ENCODE peak calls at places on chromosomes 5 and 9, in six cellular contexts. One of them, this sample, is unnamed.

GRCh38 chr5:32506809-32507208 is 62.3 kb upstream of the ZFR start:
- DNase-seq in MCF 10A: peak; percentile 89
- DNase-seq in CD4-positive, alpha-beta T cell: no peak
- DNase-seq in CD8-positive, alpha-beta T cell: no peak
- DNase-seq in HT-29: no peak
- DNase-seq in T47D: no peak
- DNase-seq in this sample: no peak

GRCh38 chr9:76466299-76466605 is 7.3 kb downstream of the GCNT1 start:
- DNase-seq in MCF 10A: no peak
- DNase-seq in CD8-positive, alpha-beta T cell: no peak
- DNase-seq in CD4-positive, alpha-beta T cell: no peak
- DNase-seq in HT-29: no peak
- DNase-seq in T47D: no peak
- DNase-seq in this sample: no peak

GRCh38 chr5:116675628-116675910 is 100.9 kb upstream of the SEMA6A start:
- DNase-seq in T47D: no peak
- DNase-seq in CD8-positive, alpha-beta T cell: no peak
- DNase-seq in MCF 10A: no peak
- DNase-seq in HT-29: no peak
- DNase-seq in CD4-positive, alpha-beta T cell: no peak
- DNase-seq in this sample: no peak

GRCh38 chr9:120925535-120926396 is 830 bp downstream of the TRAF1 start:
- DNase-seq in MCF 10A: peak; percentile 44
- DNase-seq in T47D: no peak
- DNase-seq in CD4-positive, alpha-beta T cell: peak; percentile 50
- DNase-seq in CD8-positive, alpha-beta T cell: peak; percentile 76
- DNase-seq in HT-29: no peak
- DNase-seq in this sample: no peak

GRCh38 chr5:77607324-77607723 is 31.2 kb downstream of the OTP start:
- DNase-seq in CD8-positive, alpha-beta T cell: no peak
- DNase-seq in T47D: no peak
- DNase-seq in MCF 10A: no peak
- DNase-seq in CD4-positive, alpha-beta T cell: no peak
- DNase-seq in HT-29: no peak
- DNase-seq in this sample: peak; percentile 47

GRCh38 chr5:67094476-67095300 is 101.9 kb downstream of the CD180 start:
- DNase-seq in MCF 10A: peak; percentile 60
- DNase-seq in T47D: no peak
- DNase-seq in CD8-positive, alpha-beta T cell: no peak
- DNase-seq in CD4-positive, alpha-beta T cell: no peak
- DNase-seq in HT-29: no peak
- DNase-seq in this sample: no peak

GRCh38 chr9:87515086-87515485 is 17.4 kb downstream of the DAPK1 start:
- DNase-seq in CD4-positive, alpha-beta T cell: no peak
- DNase-seq in HT-29: no peak
- DNase-seq in MCF 10A: no peak
- DNase-seq in CD8-positive, alpha-beta T cell: no peak
- DNase-seq in T47D: no peak
- DNase-seq in this sample: no peak

GRCh38 chr5:14105717-14106435 is 37.3 kb upstream of the TRIO start:
- DNase-seq in CD8-positive, alpha-beta T cell: no peak
- DNase-seq in CD4-positive, alpha-beta T cell: no peak
- DNase-seq in HT-29: peak; percentile 26
- DNase-seq in T47D: no peak
- DNase-seq in MCF 10A: peak; percentile 77
- DNase-seq in this sample: no peak

GRCh38 chr5:83972236-83972635 is 251.6 kb upstream of the HAPLN1 start:
- DNase-seq in CD4-positive, alpha-beta T cell: no peak
- DNase-seq in MCF 10A: no peak
- DNase-seq in HT-29: no peak
- DNase-seq in CD8-positive, alpha-beta T cell: no peak
- DNase-seq in T47D: no peak
- DNase-seq in this sample: no peak

GRCh38 chr5:134083517-134083916 is 31.0 kb upstream of the TCF7 start:
- DNase-seq in CD8-positive, alpha-beta T cell: no peak
- DNase-seq in T47D: no peak
- DNase-seq in MCF 10A: no peak
- DNase-seq in HT-29: no peak
- DNase-seq in CD4-positive, alpha-beta T cell: no peak
- DNase-seq in this sample: no peak

GRCh38 chr9:15253197-15253596 is 53.8 kb downstream of the TTC39B start:
- DNase-seq in MCF 10A: no peak
- DNase-seq in HT-29: no peak
- DNase-seq in CD4-positive, alpha-beta T cell: no peak
- DNase-seq in CD8-positive, alpha-beta T cell: no peak
- DNase-seq in T47D: peak; percentile 61
- DNase-seq in this sample: no peak

GRCh38 chr9:93183663-93184438 is at the start of gene WNK2:
- DNase-seq in HT-29: peak; percentile 57
- DNase-seq in MCF 10A: no peak
- DNase-seq in CD8-positive, alpha-beta T cell: no peak
- DNase-seq in CD4-positive, alpha-beta T cell: peak; percentile 19
- DNase-seq in T47D: peak; percentile 60
- DNase-seq in this sample: peak; percentile 69

GRCh38 chr9:123669355-123669754 is 260.6 kb downstream of the DENND1A start:
- DNase-seq in T47D: no peak
- DNase-seq in CD8-positive, alpha-beta T cell: no peak
- DNase-seq in HT-29: peak; percentile 58
- DNase-seq in MCF 10A: no peak
- DNase-seq in CD4-positive, alpha-beta T cell: no peak
- DNase-seq in this sample: no peak

GRCh38 chr5:82405618-82406199 is 127.6 kb upstream of the RPS23 start:
- DNase-seq in MCF 10A: peak; percentile 99
- DNase-seq in CD4-positive, alpha-beta T cell: no peak
- DNase-seq in T47D: no peak
- DNase-seq in HT-29: no peak
- DNase-seq in CD8-positive, alpha-beta T cell: no peak
- DNase-seq in this sample: no peak

GRCh38 chr5:175649967-175650366 is 7.9 kb upstream of the HRH2 start:
- DNase-seq in CD4-positive, alpha-beta T cell: no peak
- DNase-seq in CD8-positive, alpha-beta T cell: no peak
- DNase-seq in T47D: no peak
- DNase-seq in HT-29: no peak
- DNase-seq in MCF 10A: no peak
- DNase-seq in this sample: no peak

GRCh38 chr9:133971121-133971951 is 20.8 kb downstream of the VAV2 start:
- DNase-seq in CD4-positive, alpha-beta T cell: no peak
- DNase-seq in HT-29: no peak
- DNase-seq in MCF 10A: no peak
- DNase-seq in CD8-positive, alpha-beta T cell: no peak
- DNase-seq in T47D: no peak
- DNase-seq in this sample: no peak

GRCh38 chr5:135458921-135459331 is 6.8 kb upstream of the TIFAB start:
- DNase-seq in CD8-positive, alpha-beta T cell: no peak
- DNase-seq in CD4-positive, alpha-beta T cell: no peak
- DNase-seq in T47D: peak; percentile 9
- DNase-seq in HT-29: peak; percentile 87
- DNase-seq in MCF 10A: peak; percentile 80
- DNase-seq in this sample: no peak

GRCh38 chr9:79617395-79617794 is 45.6 kb downstream of the TLE4 start:
- DNase-seq in HT-29: no peak
- DNase-seq in MCF 10A: peak; percentile 62
- DNase-seq in T47D: no peak
- DNase-seq in CD4-positive, alpha-beta T cell: no peak
- DNase-seq in CD8-positive, alpha-beta T cell: no peak
- DNase-seq in this sample: no peak

GRCh38 chr9:36891341-36891811 is 142.7 kb downstream of the PAX5 start:
- DNase-seq in CD8-positive, alpha-beta T cell: no peak
- DNase-seq in MCF 10A: no peak
- DNase-seq in T47D: no peak
- DNase-seq in HT-29: no peak
- DNase-seq in CD4-positive, alpha-beta T cell: no peak
- DNase-seq in this sample: peak; percentile 16

GRCh38 chr9:130023994-130024596 is 18.9 kb downstream of the FNBP1 start:
- DNase-seq in CD4-positive, alpha-beta T cell: no peak
- DNase-seq in CD8-positive, alpha-beta T cell: no peak
- DNase-seq in MCF 10A: no peak
- DNase-seq in HT-29: no peak
- DNase-seq in T47D: no peak
- DNase-seq in this sample: no peak

GRCh38 chr9:136416914-136417313 is 6.5 kb downstream of the PMPCA start:
- DNase-seq in CD8-positive, alpha-beta T cell: no peak
- DNase-seq in MCF 10A: no peak
- DNase-seq in CD4-positive, alpha-beta T cell: no peak
- DNase-seq in HT-29: no peak
- DNase-seq in T47D: no peak
- DNase-seq in this sample: no peak

GRCh38 chr5:58469895-58470294 is 10.0 kb upstream of the PLK2 start:
- DNase-seq in MCF 10A: no peak
- DNase-seq in CD8-positive, alpha-beta T cell: no peak
- DNase-seq in T47D: no peak
- DNase-seq in CD4-positive, alpha-beta T cell: no peak
- DNase-seq in HT-29: no peak
- DNase-seq in this sample: no peak

GRCh38 chr5:135246923-135247795 is 151.9 kb downstream of the MACROH2A1 start:
- DNase-seq in CD8-positive, alpha-beta T cell: no peak
- DNase-seq in CD4-positive, alpha-beta T cell: no peak
- DNase-seq in HT-29: no peak
- DNase-seq in MCF 10A: peak; percentile 98
- DNase-seq in T47D: no peak
- DNase-seq in this sample: peak; percentile 37

GRCh38 chr5:80659111-80659510 is 4.3 kb upstream of the DHFR start:
- DNase-seq in CD4-positive, alpha-beta T cell: no peak
- DNase-seq in MCF 10A: peak; percentile 56
- DNase-seq in T47D: no peak
- DNase-seq in HT-29: no peak
- DNase-seq in CD8-positive, alpha-beta T cell: no peak
- DNase-seq in this sample: no peak

GRCh38 chr5:170747851-170748250 is 35.7 kb upstream of the GABRP start:
- DNase-seq in CD8-positive, alpha-beta T cell: no peak
- DNase-seq in HT-29: peak; percentile 53
- DNase-seq in CD4-positive, alpha-beta T cell: no peak
- DNase-seq in MCF 10A: peak; percentile 51
- DNase-seq in T47D: peak; percentile 41
- DNase-seq in this sample: peak; percentile 57

GRCh38 chr9:6414291-6414690 is 1.3 kb downstream of the UHRF2 start:
- DNase-seq in MCF 10A: no peak
- DNase-seq in CD4-positive, alpha-beta T cell: no peak
- DNase-seq in CD8-positive, alpha-beta T cell: no peak
- DNase-seq in HT-29: peak; percentile 53
- DNase-seq in T47D: peak; percentile 43
- DNase-seq in this sample: no peak

GRCh38 chr5:81779125-81779934 is 28.4 kb upstream of the SSBP2 start:
- DNase-seq in CD8-positive, alpha-beta T cell: peak; percentile 41
- DNase-seq in CD4-positive, alpha-beta T cell: peak; percentile 25
- DNase-seq in T47D: peak; percentile 69
- DNase-seq in HT-29: peak; percentile 22
- DNase-seq in MCF 10A: peak; percentile 16
- DNase-seq in this sample: no peak

GRCh38 chr5:97422678-97423077 is 239.6 kb upstream of the RIOK2 start:
- DNase-seq in HT-29: no peak
- DNase-seq in CD8-positive, alpha-beta T cell: no peak
- DNase-seq in T47D: no peak
- DNase-seq in CD4-positive, alpha-beta T cell: no peak
- DNase-seq in MCF 10A: no peak
- DNase-seq in this sample: no peak

GRCh38 chr9:120350596-120350995 is 229.4 kb downstream of the CDK5RAP2 start:
- DNase-seq in T47D: peak; percentile 40
- DNase-seq in CD8-positive, alpha-beta T cell: no peak
- DNase-seq in MCF 10A: no peak
- DNase-seq in HT-29: no peak
- DNase-seq in CD4-positive, alpha-beta T cell: no peak
- DNase-seq in this sample: no peak

GRCh38 chr5:167639213-167639612 is 652.2 kb upstream of the WWC1 start:
- DNase-seq in MCF 10A: peak; percentile 33
- DNase-seq in CD8-positive, alpha-beta T cell: no peak
- DNase-seq in T47D: no peak
- DNase-seq in CD4-positive, alpha-beta T cell: no peak
- DNase-seq in HT-29: no peak
- DNase-seq in this sample: no peak

GRCh38 chr9:100525563-100525962 is 52.3 kb upstream of the CAVIN4 start:
- DNase-seq in CD4-positive, alpha-beta T cell: no peak
- DNase-seq in MCF 10A: peak; percentile 1
- DNase-seq in T47D: no peak
- DNase-seq in HT-29: no peak
- DNase-seq in CD8-positive, alpha-beta T cell: no peak
- DNase-seq in this sample: no peak

GRCh38 chr5:179605026-179605833 is 18.2 kb downstream of the HNRNPH1 start:
- DNase-seq in CD8-positive, alpha-beta T cell: no peak
- DNase-seq in T47D: no peak
- DNase-seq in CD4-positive, alpha-beta T cell: no peak
- DNase-seq in HT-29: no peak
- DNase-seq in MCF 10A: no peak
- DNase-seq in this sample: no peak

GRCh38 chr9:110452227-110452801 is 114.7 kb upstream of the TXNDC8 start:
- DNase-seq in CD4-positive, alpha-beta T cell: no peak
- DNase-seq in CD8-positive, alpha-beta T cell: no peak
- DNase-seq in HT-29: peak; percentile 47
- DNase-seq in T47D: peak; percentile 64
- DNase-seq in MCF 10A: peak; percentile 43
- DNase-seq in this sample: no peak

GRCh38 chr9:131307974-131308373 is 18.5 kb downstream of the PLPP7 start:
- DNase-seq in HT-29: no peak
- DNase-seq in CD4-positive, alpha-beta T cell: no peak
- DNase-seq in MCF 10A: no peak
- DNase-seq in T47D: no peak
- DNase-seq in CD8-positive, alpha-beta T cell: no peak
- DNase-seq in this sample: no peak

GRCh38 chr9:22108581-22109370 is 99.7 kb upstream of the CDKN2B start:
- DNase-seq in CD8-positive, alpha-beta T cell: no peak
- DNase-seq in MCF 10A: no peak
- DNase-seq in CD4-positive, alpha-beta T cell: no peak
- DNase-seq in T47D: no peak
- DNase-seq in HT-29: peak; percentile 45
- DNase-seq in this sample: peak; percentile 66